ENCODE peak calls at places on chromosomes 5 and 9, in six cellular contexts. T, K, H, X, B and F are unnamed samples.

GRCh38 chr5:37477426-37477825 is 98.3 kb downstream of the WDR70 start:
- DNase-seq in T (no peak), K (no peak), H (no peak), X (no peak), B (no peak), F (no peak)

GRCh38 chr5:93359296-93359957 is 221.6 kb downstream of the NR2F1-AS1 start:
- DNase-seq in T (no peak), K (peak), H (peak), X (no peak), B (no peak), F (no peak)

GRCh38 chr5:127876384-127876783 is 173.2 kb downstream of the CCDC192 start:
- DNase-seq in T (no peak), K (no peak), H (no peak), X (no peak), B (no peak), F (no peak)

GRCh38 chr5:69271376-69271775 is 36.7 kb downstream of the CDK7 start:
- DNase-seq in T (no peak), K (no peak), H (peak), X (no peak), B (no peak), F (no peak)

GRCh38 chr9:114495992-114496391 is 9.3 kb downstream of the WHRN start:
- DNase-seq in T (no peak), K (no peak), H (no peak), X (no peak), B (no peak), F (no peak)

GRCh38 chr5:62007457-62007856 is 298.5 kb upstream of the KIF2A start:
- DNase-seq in T (no peak), K (no peak), H (no peak), X (no peak), B (no peak), F (no peak)

GRCh38 chr5:72106922-72107873 is at the start of gene MAP1B:
- DNase-seq in T (no peak), K (peak), H (peak), X (peak), B (peak), F (no peak)

GRCh38 chr9:19022206-19022605 is 10.8 kb downstream of the SAXO1 start:
- DNase-seq in T (no peak), K (no peak), H (no peak), X (no peak), B (no peak), F (no peak)

GRCh38 chr5:90739567-90739966 is 181.0 kb downstream of the ADGRV1 start:
- DNase-seq in T (no peak), K (no peak), H (no peak), X (no peak), B (no peak), F (no peak)

GRCh38 chr9:25917593-25918426 is 239.6 kb upstream of the TUSC1 start:
- DNase-seq in T (no peak), K (no peak), H (no peak), X (no peak), B (no peak), F (no peak)

GRCh38 chr9:28587052-28587451 is 1013.8 kb upstream of the C9orf72 start:
- DNase-seq in T (no peak), K (no peak), H (no peak), X (no peak), B (no peak), F (no peak)

GRCh38 chr9:76884823-76885222 is 21.1 kb downstream of the PRUNE2 start:
- DNase-seq in T (no peak), K (no peak), H (no peak), X (no peak), B (no peak), F (no peak)

GRCh38 chr9:122220673-122221222 is 8.0 kb downstream of the LHX6 start:
- DNase-seq in T (no peak), K (no peak), H (no peak), X (no peak), B (no peak), F (no peak)

GRCh38 chr5:2579126-2579525 is 172.4 kb downstream of the IRX2 start:
- DNase-seq in T (no peak), K (no peak), H (no peak), X (no peak), B (peak), F (no peak)
- TF ChIP-seq CTCF in T (no peak), K (no peak), H (no peak), X (no peak), B (no peak), F (no peak)

DNA sequence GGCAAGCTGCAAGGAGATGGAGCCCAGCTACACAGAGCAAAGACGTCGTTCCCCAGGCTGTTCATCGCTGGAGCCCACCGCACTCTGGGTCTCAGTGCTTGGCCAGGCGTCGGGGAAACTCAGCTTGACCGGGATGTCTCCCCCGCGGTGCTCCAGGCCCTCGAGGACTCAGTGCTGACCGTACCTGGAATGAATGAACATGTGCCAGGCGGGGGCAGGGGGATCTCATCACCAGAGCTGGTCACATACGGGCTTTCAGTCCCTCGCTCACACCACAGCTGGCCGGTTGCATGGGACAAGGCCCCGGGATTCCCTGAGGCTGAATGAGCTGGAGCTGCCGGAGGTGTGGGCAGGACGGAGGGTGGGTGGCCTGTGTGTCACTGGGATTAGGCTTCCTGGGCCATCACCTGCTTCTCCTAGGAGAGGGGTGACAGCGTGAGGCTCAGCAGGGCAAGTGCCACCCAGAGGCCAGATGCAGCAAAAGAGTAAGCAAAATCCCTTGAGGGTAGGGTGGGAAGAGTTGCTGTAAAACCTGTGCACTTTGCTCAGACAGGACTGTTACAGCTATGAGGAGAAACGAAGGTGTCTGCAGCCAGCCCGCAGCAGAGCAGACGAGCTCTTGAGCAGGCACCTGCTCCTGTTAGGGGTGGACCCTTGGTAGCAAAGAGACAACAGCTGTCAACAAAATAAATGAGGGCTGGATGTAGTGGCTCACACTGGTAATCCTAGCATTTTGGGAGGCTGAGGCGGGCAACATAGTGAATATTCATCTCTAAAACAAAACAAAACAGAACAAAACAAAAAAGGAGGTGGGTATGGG is 70.7 kb upstream of the RAPGEF1 start:
- DNase-seq in T (no peak), K (no peak), H (no peak), X (no peak), B (no peak), F (no peak)
- TF ChIP-seq CTCF in T (no peak), K (no peak), H (no peak), X (no peak), B (no peak), F (no peak)

DNA sequence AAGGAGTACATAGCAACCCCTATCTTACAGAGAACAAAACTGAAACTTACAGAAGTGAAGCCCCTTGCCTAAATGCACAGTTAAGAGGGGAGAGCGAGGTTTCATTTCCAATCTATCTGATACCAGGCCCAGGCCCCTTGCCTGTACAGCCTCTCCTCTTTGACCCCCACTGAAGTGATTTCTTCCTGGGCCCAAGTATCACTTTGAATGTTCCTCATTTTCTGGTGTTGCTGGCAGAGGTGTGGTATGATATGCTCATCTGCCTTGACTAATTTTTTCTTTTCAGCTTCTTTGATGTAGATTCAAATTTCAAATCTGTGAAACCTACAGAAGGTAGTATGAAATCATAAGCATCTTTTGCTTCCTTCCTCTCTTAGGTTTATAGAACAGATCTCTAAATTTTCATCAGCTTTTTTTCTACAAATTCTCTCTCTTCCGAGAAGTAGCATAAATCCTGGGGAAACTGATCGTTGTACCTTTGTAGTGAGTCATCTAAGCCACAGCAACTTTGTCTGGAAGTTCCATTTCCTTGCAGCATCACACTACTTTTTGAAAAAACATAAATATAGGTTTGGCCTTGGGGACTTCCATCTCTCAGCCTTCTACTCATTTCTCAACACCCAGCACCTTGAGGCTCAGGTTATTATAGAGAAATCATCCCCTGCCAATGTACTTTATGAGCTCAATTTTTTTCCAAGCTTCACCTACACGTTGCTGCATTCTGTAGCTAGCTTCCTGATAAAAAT is 402.4 kb upstream of the PTGER4 start:
- DNase-seq in T (no peak), K (no peak), H (no peak), X (no peak), B (no peak), F (no peak)
- TF ChIP-seq CTCF in T (no peak), K (no peak), H (no peak), X (no peak), B (no peak), F (no peak)

GRCh38 chr5:134511796-134512660 is 13.4 kb upstream of the JADE2 start:
- DNase-seq in T (no peak), K (no peak), H (no peak), X (peak), B (peak), F (no peak)
- TF ChIP-seq CTCF in T (no peak), K (no peak), H (no peak), X (no peak), B (no peak), F (no peak)

GRCh38 chr5:3119435-3119834 is 368.0 kb upstream of the IRX2 start:
- DNase-seq in T (no peak), K (no peak), H (no peak), X (no peak), B (no peak), F (no peak)

GRCh38 chr5:3121813-3122212 is 370.3 kb upstream of the IRX2 start:
- DNase-seq in T (no peak), K (no peak), H (no peak), X (peak), B (no peak), F (no peak)

GRCh38 chr5:3122216-3122615 is 370.7 kb upstream of the IRX2 start:
- DNase-seq in T (no peak), K (no peak), H (no peak), X (no peak), B (no peak), F (no peak)

GRCh38 chr5:3118321-3118720 is 366.8 kb upstream of the IRX2 start:
- DNase-seq in T (no peak), K (no peak), H (no peak), X (no peak), B (no peak), F (no peak)

GRCh38 chr5:3120013-3120412 is 368.5 kb upstream of the IRX2 start:
- DNase-seq in T (no peak), K (no peak), H (no peak), X (no peak), B (no peak), F (no peak)
- TF ChIP-seq CTCF in T (no peak), K (no peak), H (no peak), X (no peak), B (no peak), F (no peak)

DNA sequence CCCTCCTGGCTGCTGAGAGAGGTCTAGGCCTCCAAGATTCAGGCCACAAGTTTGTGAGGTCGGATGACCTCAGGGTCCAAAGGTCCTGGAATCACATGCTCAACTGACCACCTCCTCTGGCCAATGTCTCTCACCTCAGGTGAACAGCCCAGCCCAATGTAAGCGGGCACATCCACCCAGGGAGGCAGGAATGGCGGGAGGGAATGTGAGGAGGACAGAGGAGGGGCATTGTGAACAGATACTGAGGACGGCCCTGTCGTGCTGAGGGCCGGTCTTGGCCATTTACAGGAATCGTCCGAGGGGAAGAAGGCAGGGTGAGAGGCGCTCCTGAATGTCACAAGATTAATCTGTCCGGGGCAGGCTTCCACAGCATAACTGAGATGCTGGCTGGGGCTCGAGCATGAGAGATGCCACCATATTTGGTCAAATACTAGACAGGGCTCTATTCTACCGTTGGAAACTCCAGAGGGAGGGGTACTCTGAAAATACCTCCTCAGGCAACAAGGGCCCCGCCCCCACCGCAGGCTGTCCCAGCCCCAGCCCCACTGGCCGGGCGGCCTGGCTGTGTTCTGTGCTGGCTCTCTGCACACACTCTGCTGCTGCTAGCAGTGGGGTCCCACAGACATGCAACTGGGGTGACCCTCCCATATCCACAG is 1.5 kb upstream of the IL17B start:
- DNase-seq in T (no peak), K (no peak), H (no peak), X (no peak), B (no peak), F (no peak)
- TF ChIP-seq CTCF in T (no peak), K (no peak), H (no peak), X (no peak), B (no peak), F (no peak)

GRCh38 chr5:131068893-131069643 is 96.0 kb downstream of the HINT1 start:
- DNase-seq in T (no peak), K (no peak), H (no peak), X (no peak), B (no peak), F (no peak)

GRCh38 chr5:131067596-131067995 is 97.5 kb downstream of the HINT1 start:
- DNase-seq in T (no peak), K (no peak), H (no peak), X (no peak), B (no peak), F (no peak)

DNA sequence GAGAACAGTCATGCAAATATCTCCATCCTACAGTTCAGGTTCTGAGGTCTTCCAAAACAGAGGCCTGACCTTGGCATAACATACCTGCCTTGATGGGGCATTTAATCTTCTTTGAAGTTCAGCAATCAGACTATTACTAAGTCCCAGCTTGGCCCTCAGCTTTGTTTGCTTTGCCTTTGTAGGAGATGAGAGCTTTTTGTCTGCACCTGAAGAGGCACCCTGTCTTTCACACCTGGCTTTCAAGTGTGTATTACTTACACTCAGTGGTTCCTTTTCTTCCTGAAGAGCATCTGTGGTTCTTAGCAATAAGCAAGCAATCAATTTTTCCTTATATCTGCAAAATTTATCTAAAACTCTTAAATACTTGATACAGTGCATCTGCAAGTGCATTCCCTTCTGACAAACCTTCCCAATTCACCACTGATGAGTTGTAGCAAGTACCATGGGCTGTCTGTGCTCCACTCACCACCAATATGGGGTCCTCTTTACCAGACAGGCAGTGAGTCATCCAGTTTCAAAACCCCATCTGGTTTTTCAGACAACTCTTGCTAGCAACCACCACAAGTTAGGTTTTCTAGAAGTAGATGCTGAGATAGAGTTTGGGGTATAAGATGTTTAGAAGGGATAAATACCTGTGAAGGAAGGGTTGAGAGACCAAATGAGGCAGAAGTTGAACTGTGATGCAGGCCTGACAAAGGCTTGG is 100.2 kb downstream of the HINT1 start:
- DNase-seq in T (no peak), K (no peak), H (no peak), X (no peak), B (no peak), F (no peak)
- TF ChIP-seq CTCF in T (no peak), K (no peak), H (no peak), X (no peak), B (no peak), F (no peak)